ENCODE peak calls at places on chromosome X, in five cellular contexts. F is HepG2, G is A549, T is K562, E is endothelial cell of umbilical vein. Z is an unnamed sample.

GRCh38 chrX:153405426-153405825 is 4.3 kb upstream of the PNMA6E start:
- DNase-seq in T (no peak), F (no peak), E (no peak), G (no peak), Z (no peak)

GRCh38 chrX:54786972-54787371 is 11.1 kb downstream of the ITIH6 start:
- DNase-seq in G (peak), E (no peak), T (no peak), F (no peak), Z (peak)

GRCh38 chrX:24133280-24133679 is 16.2 kb upstream of the ZFX start:
- DNase-seq in E (no peak), G (no peak), T (no peak), F (no peak), Z (no peak)

GRCh38 chrX:136168929-136169735 is 21.8 kb downstream of the FHL1 start:
- DNase-seq in F (no peak), T (no peak), E (peak), G (no peak), Z (no peak)

GRCh38 chrX:63513825-63514574 is 162.9 kb upstream of the SPIN4 start:
- DNase-seq in F (no peak), E (peak), G (no peak), T (no peak), Z (no peak)

GRCh38 chrX:117854806-117855205 is 261.8 kb downstream of the KLHL13 start:
- DNase-seq in T (no peak), G (no peak), E (no peak), F (no peak), Z (no peak)

GRCh38 chrX:19682712-19683331 is 167.5 kb upstream of the MAP3K15 start:
- DNase-seq in E (no peak), F (no peak), T (no peak), G (peak), Z (peak)

GRCh38 chrX:30196322-30196721 is 19.0 kb upstream of the MAGEB2 start:
- DNase-seq in G (peak), T (peak), E (peak), F (no peak), Z (peak)

GRCh38 chrX:142238536-142238935 is 33.4 kb upstream of the MAGEC2 start:
- DNase-seq in E (no peak), F (no peak), T (no peak), G (no peak), Z (no peak)

GRCh38 chrX:68672581-68673318 is 25.3 kb downstream of the STARD8 start:
- DNase-seq in E (peak), F (no peak), T (no peak), G (no peak), Z (no peak)

GRCh38 chrX:141632124-141632523 is 42.6 kb downstream of the SPANXA2 start:
- DNase-seq in G (no peak), T (no peak), E (no peak), F (no peak), Z (no peak)

GRCh38 chrX:85994787-85995186 is 52.6 kb downstream of the CHM start:
- DNase-seq in E (no peak), G (no peak), T (no peak), F (no peak), Z (no peak)

GRCh38 chrX:79263550-79263949 is 103.6 kb downstream of the ITM2A start:
- DNase-seq in F (no peak), E (no peak), G (no peak), T (no peak), Z (no peak)

GRCh38 chrX:124028177-124028576 is 66.7 kb downstream of the STAG2 start:
- DNase-seq in E (no peak), T (no peak), G (no peak), F (no peak), Z (no peak)

GRCh38 chrX:12403474-12404082 is 265.3 kb downstream of the FRMPD4 start:
- DNase-seq in G (no peak), T (no peak), E (no peak), F (no peak), Z (no peak)

GRCh38 chrX:53599781-53600396 is 86.6 kb downstream of the HUWE1 start:
- DNase-seq in G (no peak), T (no peak), F (no peak), E (peak), Z (no peak)

GRCh38 chrX:73577368-73577767 is 14.4 kb downstream of the CHIC1 start:
- DNase-seq in T (no peak), F (no peak), G (peak), E (peak), Z (no peak)

GRCh38 chrX:19513383-19513782 is 1.9 kb downstream of the MAP3K15 start:
- DNase-seq in T (no peak), G (no peak), E (no peak), F (peak), Z (peak)

GRCh38 chrX:124719060-124719459 is 372.7 kb downstream of the SH2D1A start:
- DNase-seq in E (no peak), T (no peak), G (no peak), F (peak), Z (no peak)

GRCh38 chrX:15849555-15849954 is 5.1 kb downstream of the AP1S2 start:
- DNase-seq in F (no peak), T (peak), E (peak), G (no peak), Z (peak)

DNA sequence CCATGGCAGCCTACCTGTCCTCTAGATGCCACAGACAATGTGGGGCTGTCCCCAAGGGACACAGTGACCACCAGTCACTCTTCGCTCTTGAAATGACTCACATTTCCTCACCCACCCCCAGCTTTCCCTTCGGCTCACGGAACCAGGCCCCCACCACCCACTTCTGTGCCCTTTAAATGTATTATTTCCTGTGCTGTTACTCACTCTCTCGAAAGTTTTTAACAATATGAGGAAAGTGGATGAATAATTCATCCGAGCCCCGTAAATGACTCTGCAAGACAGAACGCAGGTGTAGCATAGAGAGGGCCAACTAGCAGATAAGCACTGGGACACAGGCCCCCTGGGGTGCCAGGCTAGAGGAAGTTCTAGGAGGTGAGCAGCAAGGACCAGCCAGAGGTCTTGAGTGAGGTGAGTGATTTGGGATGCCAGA is 179.5 kb upstream of the TBL1X start:
- DNase-seq in E (peak), G (no peak), F (no peak), T (no peak), Z (peak)
- TF ChIP-seq MYC in E (no peak), G (no peak), F (no peak), T (no peak), Z (no peak)

DNA sequence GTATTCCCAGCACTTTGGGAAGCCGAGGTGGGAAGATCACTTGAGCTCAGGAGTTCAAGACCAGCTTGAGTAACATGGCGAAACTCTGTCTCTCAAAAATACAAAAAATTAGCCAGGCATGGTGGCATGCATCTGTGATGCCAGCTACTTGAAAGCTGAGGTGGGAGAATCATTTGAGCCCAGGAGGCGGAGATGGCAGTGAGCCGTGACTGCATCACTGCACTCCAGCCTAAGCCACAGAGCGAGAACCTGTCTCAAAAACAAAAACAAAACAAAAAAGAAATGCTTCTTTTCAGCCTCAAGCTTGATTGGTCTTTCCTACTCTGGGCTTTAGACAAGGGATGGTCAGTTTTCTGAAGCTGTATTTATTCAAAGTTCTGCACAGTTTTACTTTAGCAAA is 15.8 kb upstream of the DHRSX start:
- DNase-seq in G (no peak), F (no peak), E (no peak), T (no peak), Z (no peak)
- TF ChIP-seq POLR2A in G (no peak), F (no peak), E (no peak), T (no peak), Z (no peak)

GRCh38 chrX:39896951-39897740 is 200.6 kb downstream of the BCOR start:
- DNase-seq in F (peak), T (no peak), E (no peak), G (peak), Z (peak)

GRCh38 chrX:39897741-39898097 is 200.0 kb downstream of the BCOR start:
- DNase-seq in G (no peak), E (no peak), T (no peak), F (no peak), Z (peak)

GRCh38 chrX:39893417-39894338 is 204.1 kb downstream of the BCOR start:
- DNase-seq in F (no peak), G (no peak), T (no peak), E (no peak), Z (peak)

GRCh38 chrX:39894626-39895025 is 203.1 kb downstream of the BCOR start:
- DNase-seq in T (no peak), F (no peak), E (no peak), G (peak), Z (no peak)

DNA sequence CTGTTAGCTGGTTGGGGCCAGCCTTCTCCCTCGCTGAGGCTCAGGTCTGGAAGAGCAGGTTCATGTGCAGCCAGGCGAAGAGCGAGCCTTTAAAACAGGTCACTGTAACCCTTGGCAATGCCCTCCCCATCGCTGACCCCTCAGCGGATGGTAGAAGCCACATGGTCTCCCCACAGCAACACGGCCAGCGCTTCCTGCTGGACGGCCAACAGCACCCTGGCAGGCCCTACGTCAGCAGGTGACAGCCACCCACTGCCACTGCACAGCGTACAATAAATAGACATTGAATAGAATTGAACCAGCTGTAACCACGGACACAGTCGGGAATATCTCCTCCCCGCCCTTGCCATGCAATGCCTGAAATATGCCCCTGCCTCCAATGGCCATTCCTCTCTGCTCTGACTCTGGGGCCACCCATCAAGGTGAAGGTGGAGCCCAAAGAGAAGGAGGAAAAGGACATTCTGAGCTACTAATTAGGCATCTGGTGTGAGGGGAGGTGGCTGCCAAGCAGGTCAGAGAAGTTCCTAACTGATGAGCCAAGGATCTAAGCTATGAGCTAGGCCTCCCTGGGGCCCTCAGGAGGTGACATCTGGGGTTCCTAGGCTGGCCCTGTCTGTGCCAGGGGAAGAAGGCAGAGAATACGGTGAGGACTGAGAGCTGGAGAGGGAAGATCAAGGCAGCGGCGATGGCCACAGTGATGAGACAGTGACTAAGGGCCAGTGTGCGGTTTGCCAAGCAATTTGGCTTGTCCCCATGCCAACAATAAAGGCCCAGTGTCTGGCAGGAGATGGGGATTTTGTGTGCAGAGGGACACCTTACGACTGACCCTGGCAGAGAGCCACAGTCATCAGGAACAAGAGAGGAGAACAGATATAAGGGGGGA is 202.3 kb downstream of the BCOR start:
- DNase-seq in F (no peak), E (no peak), G (peak), T (no peak), Z (no peak)
- TF ChIP-seq MYC in F (no peak), E (no peak), G (no peak), T (no peak), Z (no peak)

GRCh38 chrX:38563006-38563405 is 1.7 kb downstream of the TSPAN7 start:
- DNase-seq in T (no peak), E (no peak), F (peak), G (no peak), Z (no peak)

GRCh38 chrX:38560776-38561125 is 591 bp upstream of the TSPAN7 start:
- DNase-seq in G (no peak), E (peak), T (no peak), F (no peak), Z (no peak)

GRCh38 chrX:38561951-38562719 is 793 bp downstream of the TSPAN7 start:
- DNase-seq in E (no peak), F (peak), G (no peak), T (no peak), Z (no peak)

GRCh38 chrX:38558681-38559080 is 2.7 kb upstream of the TSPAN7 start:
- DNase-seq in F (no peak), E (no peak), T (no peak), G (no peak), Z (peak)

GRCh38 chrX:38561126-38561868 is at the start of gene TSPAN7:
- DNase-seq in G (peak), E (peak), F (peak), T (peak), Z (no peak)
- TF ChIP-seq POLR2A in G (peak), E (no peak), F (peak), T (no peak), Z (no peak)

GRCh38 chrX:43953218-43953617 is 20.0 kb downstream of the NDP start:
- DNase-seq in F (no peak), E (no peak), G (no peak), T (no peak), Z (no peak)

DNA sequence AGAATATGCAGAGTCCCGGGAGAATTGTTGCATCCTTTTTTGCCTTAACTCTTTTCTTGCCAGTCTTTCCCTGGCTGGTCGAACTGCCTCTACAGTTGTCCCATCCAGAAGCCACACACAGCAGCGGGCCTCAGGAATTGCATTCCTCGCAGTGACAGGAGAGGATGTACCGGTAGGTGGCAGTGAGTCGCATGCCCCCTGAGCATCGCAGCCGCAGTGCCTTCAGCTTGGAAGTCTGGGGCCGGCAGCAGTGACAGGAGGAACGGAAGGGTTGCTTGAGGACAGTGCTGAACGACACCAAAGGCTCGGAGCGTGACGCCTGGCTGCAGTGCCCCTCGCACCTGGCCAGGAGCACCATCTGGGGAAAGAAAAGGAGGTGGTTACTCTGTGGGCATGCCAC is 23.5 kb downstream of the NDP start:
- DNase-seq in T (peak), E (peak), G (peak), F (peak), Z (no peak)
- TF ChIP-seq MYC in T (no peak), E (no peak), G (no peak), F (no peak), Z (no peak)

Z was measured in NB4.